ENCODE peak calls at places on chromosome 21, in five cellular contexts. One of them, this sample, is unnamed.
A peak's percentile ranks its signal among the peaks of the same experiment; 100 is the strongest.

GRCh38 chr21:43782741-43783700 is 6.4 kb upstream of the RRP1 start:
- DNase-seq in PC-3: peak; percentile 86
- DNase-seq in fibroblast of lung: no peak
- DNase-seq in MM.1S: peak; percentile 96
- DNase-seq in GM12878: no peak
- DNase-seq in this sample: no peak

GRCh38 chr21:16159213-16159970 is 429.6 kb downstream of the USP25 start:
- DNase-seq in MM.1S: no peak
- DNase-seq in GM12878: no peak
- DNase-seq in fibroblast of lung: peak; percentile 68
- DNase-seq in PC-3: peak; percentile 71
- DNase-seq in this sample: no peak

GRCh38 chr21:28754862-28755261 is 237.8 kb downstream of the LTN1 start:
- DNase-seq in GM12878: no peak
- DNase-seq in PC-3: no peak
- DNase-seq in MM.1S: no peak
- DNase-seq in fibroblast of lung: no peak
- DNase-seq in this sample: no peak

GRCh38 chr21:21996891-21997290 is 998.7 kb downstream of the NCAM2 start:
- DNase-seq in fibroblast of lung: no peak
- DNase-seq in GM12878: no peak
- DNase-seq in MM.1S: no peak
- DNase-seq in PC-3: no peak
- DNase-seq in this sample: no peak

GRCh38 chr21:43733060-43733459 is 14.1 kb downstream of the PDXK start:
- DNase-seq in PC-3: no peak
- DNase-seq in fibroblast of lung: no peak
- DNase-seq in MM.1S: no peak
- DNase-seq in GM12878: no peak
- DNase-seq in this sample: no peak

GRCh38 chr21:14259669-14260458 is 43.9 kb downstream of the RBM11 start:
- DNase-seq in GM12878: no peak
- DNase-seq in PC-3: peak; percentile 72
- DNase-seq in MM.1S: peak; percentile 18
- DNase-seq in fibroblast of lung: peak; percentile 58
- DNase-seq in this sample: no peak

GRCh38 chr21:14120091-14120734 is 90.5 kb downstream of the LIPI start:
- DNase-seq in MM.1S: peak; percentile 58
- DNase-seq in GM12878: peak; percentile 23
- DNase-seq in PC-3: peak; percentile 33
- DNase-seq in fibroblast of lung: no peak
- DNase-seq in this sample: peak; percentile 6

GRCh38 chr21:25936776-25937175 is 202.0 kb downstream of the GABPA start:
- DNase-seq in fibroblast of lung: peak; percentile 31
- DNase-seq in MM.1S: no peak
- DNase-seq in GM12878: no peak
- DNase-seq in PC-3: peak; percentile 19
- DNase-seq in this sample: no peak

GRCh38 chr21:44418876-44419230 is 36.5 kb upstream of the LRRC3 start:
- DNase-seq in PC-3: no peak
- DNase-seq in fibroblast of lung: no peak
- DNase-seq in GM12878: no peak
- DNase-seq in MM.1S: no peak
- DNase-seq in this sample: no peak

GRCh38 chr21:16476056-16476850 is 746.5 kb downstream of the USP25 start:
- DNase-seq in MM.1S: no peak
- DNase-seq in GM12878: no peak
- DNase-seq in PC-3: no peak
- DNase-seq in fibroblast of lung: peak; percentile 63
- DNase-seq in this sample: no peak

DNA sequence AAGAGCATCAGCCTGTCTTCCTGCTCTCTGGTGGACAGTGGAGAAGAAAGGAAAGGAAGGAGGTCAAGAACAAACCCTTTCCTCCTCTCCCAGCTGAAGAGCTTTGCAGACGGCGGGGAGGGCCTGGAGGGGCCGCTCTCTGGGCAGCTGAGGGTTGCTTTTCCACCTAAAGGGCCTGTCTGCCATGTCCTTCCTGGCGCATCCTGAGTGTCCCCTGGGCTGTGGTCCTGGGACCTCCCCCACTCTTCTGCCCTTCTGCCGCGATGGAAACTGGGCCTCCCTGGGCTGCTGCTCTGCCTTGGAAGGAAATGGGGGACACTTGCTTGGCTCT is 107.0 kb downstream of the ETS2 start:
- DNase-seq in MM.1S: no peak
- DNase-seq in PC-3: no peak
- DNase-seq in GM12878: no peak
- DNase-seq in fibroblast of lung: no peak
- DNase-seq in this sample: no peak
- H3K4me3 ChIP-seq in MM.1S: no peak overlapping the region
- H3K4me3 ChIP-seq in PC-3: peak overlapping the region; percentile 50
- H3K4me3 ChIP-seq in GM12878: no peak overlapping the region
- H3K4me3 ChIP-seq in fibroblast of lung: peak overlapping the region; percentile 35
- H3K4me3 ChIP-seq in this sample: no peak overlapping the region

GRCh38 chr21:36990508-36991205 is 15.8 kb upstream of the RIPPLY3 start:
- DNase-seq in fibroblast of lung: no peak
- DNase-seq in GM12878: no peak
- DNase-seq in MM.1S: no peak
- DNase-seq in PC-3: no peak
- DNase-seq in this sample: no peak
- H3K9ac ChIP-seq in fibroblast of lung: no peak overlapping the region
- H3K9ac ChIP-seq in GM12878: no peak overlapping the region
- H3K9ac ChIP-seq in MM.1S: peak overlapping the region; percentile 78
- H3K9ac ChIP-seq in PC-3: peak overlapping the region; percentile 89
- H3K9ac ChIP-seq in this sample: no peak overlapping the region

GRCh38 chr21:36980280-36981048 is 14.0 kb upstream of the HLCS start:
- DNase-seq in fibroblast of lung: no peak
- DNase-seq in MM.1S: no peak
- DNase-seq in GM12878: no peak
- DNase-seq in PC-3: peak; percentile 57
- DNase-seq in this sample: no peak
- TF ChIP-seq EZH2 in fibroblast of lung: no peak
- TF ChIP-seq EZH2 in MM.1S: no peak
- TF ChIP-seq EZH2 in GM12878: no peak
- TF ChIP-seq EZH2 in PC-3: no peak
- TF ChIP-seq EZH2 in this sample: no peak

DNA sequence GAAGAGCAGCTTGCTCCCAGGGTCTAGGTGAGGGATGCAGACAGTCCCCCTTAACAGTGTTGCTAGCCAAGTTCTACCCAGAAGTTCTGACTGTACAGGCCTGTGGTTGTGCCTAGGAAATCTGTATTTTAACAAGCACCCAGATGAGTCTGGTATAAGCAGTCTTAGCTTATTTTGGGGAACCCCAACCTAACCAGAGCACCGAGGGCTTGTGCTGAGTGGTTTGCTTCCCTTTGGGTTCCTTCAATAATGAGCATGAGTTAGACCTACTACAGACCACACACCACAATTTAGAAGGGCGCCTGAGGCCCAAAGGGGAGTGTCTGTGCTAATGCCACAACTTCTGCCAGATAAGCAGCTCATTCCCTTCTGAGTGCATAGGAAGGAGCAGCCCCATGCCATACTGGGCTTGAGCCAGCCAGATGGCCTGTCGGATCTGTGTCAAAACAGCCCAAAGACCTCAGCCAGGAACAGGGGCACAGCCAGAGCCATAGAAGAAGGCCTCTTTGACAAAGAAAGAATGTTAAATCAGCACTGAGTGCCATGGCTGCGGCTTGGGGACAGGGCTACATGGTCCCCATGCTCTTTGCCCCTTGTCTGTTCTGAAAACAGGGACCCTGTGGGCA is 15.4 kb upstream of the LSS start:
- DNase-seq in PC-3: no peak
- DNase-seq in MM.1S: no peak
- DNase-seq in fibroblast of lung: no peak
- DNase-seq in GM12878: no peak
- DNase-seq in this sample: no peak
- H3K4me3 ChIP-seq in PC-3: no peak overlapping the region
- H3K4me3 ChIP-seq in MM.1S: no peak overlapping the region
- H3K4me3 ChIP-seq in fibroblast of lung: no peak overlapping the region
- H3K4me3 ChIP-seq in GM12878: no peak overlapping the region
- H3K4me3 ChIP-seq in this sample: no peak overlapping the region

GRCh38 chr21:41916888-41917433 is 36.9 kb downstream of the C2CD2 start:
- DNase-seq in fibroblast of lung: no peak
- DNase-seq in PC-3: no peak
- DNase-seq in GM12878: no peak
- DNase-seq in MM.1S: no peak
- DNase-seq in this sample: no peak

GRCh38 chr21:41919666-41920398 is 34.0 kb downstream of the C2CD2 start:
- DNase-seq in PC-3: no peak
- DNase-seq in MM.1S: no peak
- DNase-seq in GM12878: no peak
- DNase-seq in fibroblast of lung: no peak
- DNase-seq in this sample: no peak

GRCh38 chr21:41914965-41915364 is 35.8 kb upstream of the PRDM15 start:
- DNase-seq in GM12878: no peak
- DNase-seq in fibroblast of lung: no peak
- DNase-seq in MM.1S: no peak
- DNase-seq in PC-3: no peak
- DNase-seq in this sample: no peak

GRCh38 chr21:41918561-41919358 is 35.1 kb downstream of the C2CD2 start:
- DNase-seq in MM.1S: no peak
- DNase-seq in fibroblast of lung: no peak
- DNase-seq in GM12878: no peak
- DNase-seq in PC-3: no peak
- DNase-seq in this sample: no peak

GRCh38 chr21:41917531-41917930 is 36.3 kb downstream of the C2CD2 start:
- DNase-seq in GM12878: no peak
- DNase-seq in MM.1S: no peak
- DNase-seq in fibroblast of lung: no peak
- DNase-seq in PC-3: no peak
- DNase-seq in this sample: no peak
- H3K9ac ChIP-seq in GM12878: no peak overlapping the region
- H3K9ac ChIP-seq in MM.1S: no peak overlapping the region
- H3K9ac ChIP-seq in fibroblast of lung: no peak overlapping the region
- H3K9ac ChIP-seq in PC-3: no peak overlapping the region
- H3K9ac ChIP-seq in this sample: no peak overlapping the region

GRCh38 chr21:33075596-33076195 is 5.8 kb downstream of the OLIG1 start:
- DNase-seq in PC-3: no peak
- DNase-seq in MM.1S: no peak
- DNase-seq in GM12878: no peak
- DNase-seq in fibroblast of lung: no peak
- DNase-seq in this sample: no peak
- TF ChIP-seq EZH2 in PC-3: no peak
- TF ChIP-seq EZH2 in MM.1S: no peak
- TF ChIP-seq EZH2 in GM12878: no peak
- TF ChIP-seq EZH2 in fibroblast of lung: no peak
- TF ChIP-seq EZH2 in this sample: no peak

DNA sequence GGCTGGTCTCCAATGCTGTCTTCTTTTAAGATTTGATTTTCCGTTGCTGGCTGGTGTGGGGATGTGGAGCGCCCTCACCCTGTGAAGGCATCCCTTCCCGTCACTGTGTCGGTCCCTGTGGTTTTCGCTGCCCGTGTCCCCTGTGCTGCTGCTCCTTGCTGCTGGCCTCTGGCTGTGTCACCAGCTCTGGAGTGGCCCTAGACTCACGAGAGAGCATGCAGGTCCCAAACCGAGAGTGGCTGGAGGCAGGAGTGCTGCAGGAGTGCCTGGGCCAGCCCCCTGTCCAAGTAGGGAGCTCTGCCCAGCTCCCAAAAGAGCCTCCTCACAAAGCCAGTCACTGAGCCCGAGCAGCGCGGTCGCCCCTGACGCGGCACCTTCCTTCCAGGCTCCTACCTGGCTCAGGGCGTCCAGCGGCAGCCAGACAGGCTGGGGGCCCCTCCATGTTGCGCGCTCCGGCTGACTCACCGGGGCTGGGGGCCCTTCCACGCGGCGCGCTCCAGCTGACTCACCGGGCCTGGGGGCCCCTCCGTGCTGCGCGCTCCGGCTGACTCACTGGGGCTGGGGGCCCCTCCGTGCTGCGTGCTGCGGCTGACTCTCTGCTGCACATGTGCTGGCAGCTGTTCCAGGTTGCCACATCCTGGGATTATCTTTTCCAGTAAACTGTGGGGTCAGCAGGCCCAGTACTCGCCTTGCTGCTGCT is 106.7 kb upstream of the COL6A1 start:
- DNase-seq in PC-3: peak; percentile 76
- DNase-seq in GM12878: no peak
- DNase-seq in MM.1S: no peak
- DNase-seq in fibroblast of lung: peak; percentile 99
- DNase-seq in this sample: no peak
- H3K4me3 ChIP-seq in PC-3: peak overlapping the region; percentile 24
- H3K4me3 ChIP-seq in GM12878: no peak overlapping the region
- H3K4me3 ChIP-seq in MM.1S: no peak overlapping the region
- H3K4me3 ChIP-seq in fibroblast of lung: peak overlapping the region; percentile 39
- H3K4me3 ChIP-seq in this sample: no peak overlapping the region

GRCh38 chr21:34945288-34945687 is 103.8 kb downstream of the RUNX1 start:
- DNase-seq in PC-3: no peak
- DNase-seq in GM12878: no peak
- DNase-seq in MM.1S: no peak
- DNase-seq in fibroblast of lung: no peak
- DNase-seq in this sample: no peak
- H3K9ac ChIP-seq in PC-3: no peak overlapping the region
- H3K9ac ChIP-seq in GM12878: no peak overlapping the region
- H3K9ac ChIP-seq in MM.1S: no peak overlapping the region
- H3K9ac ChIP-seq in fibroblast of lung: no peak overlapping the region
- H3K9ac ChIP-seq in this sample: no peak overlapping the region

DNA sequence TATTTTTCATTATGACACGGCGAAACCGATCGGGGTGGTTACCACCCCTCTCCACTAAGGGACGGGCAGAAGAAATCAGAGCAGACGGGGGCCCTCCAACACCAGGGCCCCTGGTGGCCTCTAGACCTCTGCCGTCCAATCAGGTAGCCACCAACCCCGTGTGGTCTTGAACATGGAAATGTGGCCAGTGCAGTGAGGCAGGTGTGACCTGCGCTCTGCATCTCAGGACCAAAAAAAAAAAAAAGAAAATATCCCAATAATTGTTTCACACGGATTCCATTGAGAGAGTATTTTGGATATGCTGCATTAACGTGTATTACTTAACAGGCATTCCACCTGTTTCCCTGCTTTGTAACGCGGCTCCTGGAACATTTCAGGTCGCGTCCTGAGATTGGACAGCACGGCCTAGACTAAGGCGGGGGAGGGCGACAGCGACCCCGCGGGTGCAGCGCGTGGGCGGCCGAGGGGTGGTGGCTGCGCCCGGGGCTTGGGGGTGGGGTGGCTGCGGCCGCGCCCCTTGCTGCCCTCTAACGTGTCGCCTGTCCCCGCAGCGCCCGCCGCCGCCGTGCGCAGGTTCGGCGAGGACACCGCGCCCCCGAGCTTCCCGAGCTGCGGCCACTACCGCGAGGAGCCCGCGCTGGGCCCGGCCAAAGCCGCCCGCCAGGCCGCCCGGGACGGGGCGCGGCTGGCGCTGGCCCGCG is 48.3 kb downstream of the SIM2 start:
- DNase-seq in PC-3: no peak
- DNase-seq in fibroblast of lung: no peak
- DNase-seq in MM.1S: no peak
- DNase-seq in GM12878: no peak
- DNase-seq in this sample: no peak
- TF ChIP-seq EZH2 in PC-3: no peak
- TF ChIP-seq EZH2 in fibroblast of lung: no peak
- TF ChIP-seq EZH2 in MM.1S: no peak
- TF ChIP-seq EZH2 in GM12878: no peak
- TF ChIP-seq EZH2 in this sample: no peak